ENCODE peak calls at places on chromosomes 5 and 9, in seven cellular contexts. D is NCI-H1092; Q is stimulated activated naive CD8-positive, alpha-beta T cell treated with anti-CD3 and anti-CD28 coated beads, Interleukin-15, Interleukin-2, amounts not matched to agents 100 U/mL and 50 U/mL, for 24 hours; K is central memory CD4-positive, alpha-beta T cell; H is AML-193; U is left cardiac atrium; A is EL. Y is an unnamed sample.

GRCh38 chr9:129312251-129312650 is 134.2 kb upstream of the IER5L start:
- DNase-seq in D (no peak), Q (no peak), K (no peak), H (no peak), U (no peak), A (no peak), Y (peak; percentile 5)

GRCh38 chr5:139061274-139061673 is 136.9 kb downstream of the SIL1 start:
- DNase-seq in D (no peak), Q (no peak), K (no peak), H (no peak), U (peak; percentile 77), A (peak; percentile 94), Y (no peak)

GRCh38 chr9:127140842-127141675 is 18.6 kb upstream of the ANGPTL2 start:
- DNase-seq in D (no peak), Q (no peak), K (no peak), H (no peak), U (no peak), A (no peak), Y (no peak)

GRCh38 chr5:66680227-66680626 is 84.0 kb downstream of the MAST4 start:
- DNase-seq in D (no peak), Q (no peak), K (no peak), H (no peak), U (no peak), A (no peak), Y (no peak)

GRCh38 chr5:74579215-74579614 is 61.3 kb downstream of the ENC1 start:
- DNase-seq in D (no peak), Q (peak; percentile 55), K (peak; percentile 61), H (no peak), U (no peak), A (no peak), Y (peak; percentile 28)

GRCh38 chr5:115838885-115839518 is 2.4 kb downstream of the ATG12 start:
- DNase-seq in D (peak; percentile 7), Q (peak; percentile 15), K (peak; percentile 65), H (peak; percentile 77), U (no peak), A (peak; percentile 63), Y (peak; percentile 13)

GRCh38 chr9:117672397-117672796 is 31.8 kb upstream of the TLR4 start:
- DNase-seq in D (no peak), Q (no peak), K (no peak), H (peak; percentile 17), U (no peak), A (peak; percentile 83), Y (no peak)

GRCh38 chr5:1734908-1735289 is 64.7 kb downstream of the MRPL36 start:
- DNase-seq in D (no peak), Q (no peak), K (no peak), H (no peak), U (no peak), A (no peak), Y (no peak)

GRCh38 chr5:35617435-35618296 is at the start of gene SPEF2:
- DNase-seq in D (peak; percentile 2), Q (peak; percentile 83), K (peak; percentile 75), H (peak; percentile 90), U (peak; percentile 86), A (peak; percentile 95), Y (peak; percentile 68)

GRCh38 chr5:176132471-176133288 is 105.5 kb upstream of the SIMC1 start:
- DNase-seq in D (no peak), Q (peak; percentile 25), K (peak; percentile 1), H (no peak), U (no peak), A (no peak), Y (no peak)

GRCh38 chr9:27565669-27566068 is 7.6 kb downstream of the C9orf72 start:
- DNase-seq in D (no peak), Q (no peak), K (no peak), H (peak; percentile 18), U (no peak), A (no peak), Y (no peak)

Y was measured in T-cell.